ENCODE peak calls at places on chromosomes 16 and 17, in eight cellular contexts. D is tibial artery; Z is kidney; B is ovary; Q is heart left ventricle; H is gastrocnemius medialis; C is CD8-positive, alpha-beta T cell; F is ascending aorta. A is an unnamed sample.

GRCh38 chr16:4668313-4668960 is 24.9 kb upstream of the NUDT16L1 start:
- DNase-seq in C (no peak), Z (no peak), H (no peak), Q (no peak), F (no peak), B (no peak), D (no peak), A (no peak)

GRCh38 chr17:29027521-29027920 is 15.4 kb upstream of the PIPOX start:
- DNase-seq in D (no peak), C (no peak), Z (no peak), H (no peak), B (no peak), F (no peak), Q (no peak), A (no peak)

GRCh38 chr16:65786916-65787315 is 579.6 kb upstream of the CDH5 start:
- DNase-seq in D (no peak), B (no peak), H (peak; percentile 27), Q (no peak), Z (no peak), C (no peak), F (no peak), A (peak; percentile 46)

GRCh38 chr16:30780549-30780948 is 6.5 kb downstream of the ZNF629 start:
- DNase-seq in H (no peak), B (no peak), Q (no peak), D (no peak), C (no peak), Z (peak; percentile 26), F (no peak), A (no peak)

GRCh38 chr16:62977876-62978275 is 941.6 kb upstream of the CDH8 start:
- DNase-seq in D (no peak), Z (no peak), C (no peak), Q (no peak), B (no peak), H (no peak), F (no peak), A (no peak)

GRCh38 chr17:78883533-78884131 is 19.4 kb downstream of the CEP295NL start:
- DNase-seq in D (peak; percentile 95), C (no peak), H (peak; percentile 75), Q (peak; percentile 85), Z (peak; percentile 95), F (peak; percentile 75), B (peak; percentile 87), A (peak; percentile 88)

GRCh38 chr16:2029350-2029749 is 2.6 kb downstream of the NHERF2 start:
- DNase-seq in D (no peak), C (no peak), H (no peak), F (no peak), B (no peak), Q (peak; percentile 50), Z (peak; percentile 82), A (no peak)

GRCh38 chr16:1845985-1846384 is 19.0 kb downstream of the FAHD1 start:
- DNase-seq in H (no peak), B (no peak), Z (no peak), D (no peak), Q (no peak), F (no peak), C (no peak), A (no peak)

GRCh38 chr17:39628655-39629493 is 2.1 kb downstream of the PPP1R1B start:
- DNase-seq in F (no peak), D (no peak), Z (no peak), H (no peak), C (no peak), Q (no peak), B (no peak), A (no peak)

GRCh38 chr17:38703742-38704644 is 1.1 kb upstream of the MLLT6 start:
- DNase-seq in B (peak; percentile 95), C (peak; percentile 55), Z (peak; percentile 96), F (peak; percentile 14), D (peak; percentile 88), H (peak; percentile 91), Q (peak; percentile 75), A (peak; percentile 80)

GRCh38 chr16:67226804-67227566 is at the start of gene TMEM208:
- DNase-seq in F (peak; percentile 95), D (peak; percentile 98), C (peak; percentile 96), Q (peak; percentile 98), Z (peak; percentile 99), B (peak; percentile 98), H (peak; percentile 97), A (peak; percentile 98)
- TF ChIP-seq CTCF in F (no peak), D (no peak), C (no peak), Q (no peak), Z (peak; percentile 13), B (peak; percentile 34), H (no peak), A (peak; percentile 27)

GRCh38 chr16:10612649-10613179 is 32.3 kb upstream of the EMP2 start:
- DNase-seq in Z (no peak), Q (no peak), B (no peak), H (no peak), D (no peak), F (no peak), C (no peak), A (no peak)

GRCh38 chr16:10616395-10616743 is 36.0 kb upstream of the EMP2 start:
- DNase-seq in B (no peak), F (no peak), D (no peak), Z (no peak), Q (no peak), H (no peak), C (no peak), A (no peak)

GRCh38 chr16:10611825-10612342 is 31.5 kb upstream of the EMP2 start:
- DNase-seq in Q (no peak), C (no peak), Z (no peak), F (no peak), B (no peak), D (no peak), H (no peak), A (no peak)

GRCh38 chr16:10614685-10615084 is 34.3 kb upstream of the EMP2 start:
- DNase-seq in B (no peak), D (no peak), C (no peak), H (no peak), F (no peak), Z (no peak), Q (no peak), A (no peak)

GRCh38 chr16:10613771-10614485 is 33.5 kb upstream of the EMP2 start:
- DNase-seq in Z (no peak), F (no peak), Q (no peak), C (no peak), D (no peak), B (no peak), H (no peak), A (no peak)
- H3K4me1 ChIP-seq in Z (no peaks in the 10 kb centered on the region), F (no peaks in the 10 kb centered on the region), Q (peaks cover 32% of the 10 kb centered on the region), C (no peaks in the 10 kb centered on the region), D (no peaks in the 10 kb centered on the region), B (peaks cover 7% of the 10 kb centered on the region), H (peaks cover 6% of the 10 kb centered on the region), A (no peaks in the 10 kb centered on the region)

GRCh38 chr17:35429702-35430101 is 2.6 kb downstream of the SLFN12 start:
- DNase-seq in Z (no peak), B (no peak), Q (no peak), H (no peak), D (no peak), F (no peak), C (no peak), A (no peak)

GRCh38 chr17:35438433-35438832 is 6.1 kb upstream of the SLFN12 start:
- DNase-seq in B (no peak), C (no peak), D (no peak), H (no peak), Z (no peak), F (no peak), Q (no peak), A (no peak)

GRCh38 chr17:35432176-35433074 is at the start of gene SLFN12:
- DNase-seq in C (peak; percentile 29), H (peak; percentile 35), F (no peak), D (peak; percentile 70), Z (peak; percentile 69), Q (peak; percentile 74), B (peak; percentile 62), A (peak; percentile 67)

GRCh38 chr17:35428229-35428628 is 4.1 kb downstream of the SLFN12 start:
- DNase-seq in Z (no peak), H (no peak), B (no peak), F (no peak), C (no peak), D (no peak), Q (no peak), A (no peak)

DNA sequence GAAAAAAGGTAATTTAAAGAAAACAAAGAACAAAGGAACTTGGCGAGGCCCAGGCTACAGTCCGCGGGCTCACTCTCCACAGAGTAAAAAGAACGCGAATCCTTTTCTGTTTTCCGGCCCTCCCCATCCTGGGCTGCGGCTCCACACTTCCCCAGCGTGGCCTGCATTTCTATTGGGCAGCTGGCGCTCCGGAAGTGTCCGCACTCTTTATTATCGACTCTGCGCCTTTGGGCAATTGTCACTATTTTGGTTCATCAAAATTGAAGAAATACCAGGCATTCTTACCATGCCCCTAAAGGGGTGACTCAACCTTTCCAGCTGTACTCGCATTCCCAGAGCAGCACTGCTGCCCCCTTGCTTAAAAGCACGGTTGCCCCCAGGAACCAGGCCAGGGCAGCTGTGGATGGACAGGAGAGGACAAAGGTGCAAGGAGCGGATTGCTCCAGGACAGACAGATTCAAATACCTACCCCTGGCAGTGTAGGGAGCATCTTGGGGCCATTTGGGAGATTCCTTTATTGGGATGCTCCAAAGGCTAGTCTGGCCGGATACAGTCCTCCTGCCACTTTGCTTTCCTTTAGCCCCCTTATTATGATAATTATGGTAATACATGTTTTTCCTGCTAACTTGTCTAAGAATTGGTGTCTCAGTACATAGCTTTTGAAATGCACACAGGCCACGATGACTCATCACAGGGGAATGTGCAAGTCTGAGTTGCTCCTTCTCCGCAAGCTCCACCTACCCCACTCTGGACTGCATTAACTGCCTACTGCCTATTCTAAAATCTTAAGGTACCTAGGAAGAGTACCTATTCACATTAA is 985 bp upstream of the SLFN12 start:
- DNase-seq in D (peak; percentile 76), H (peak; percentile 59), Q (peak; percentile 83), Z (peak; percentile 79), F (peak; percentile 62), B (peak; percentile 62), C (peak; percentile 54), A (peak; percentile 78)
- TF ChIP-seq CTCF in D (no peak), H (no peak), Q (no peak), Z (no peak), F (no peak), B (no peak), C (no peak), A (no peak)

DNA sequence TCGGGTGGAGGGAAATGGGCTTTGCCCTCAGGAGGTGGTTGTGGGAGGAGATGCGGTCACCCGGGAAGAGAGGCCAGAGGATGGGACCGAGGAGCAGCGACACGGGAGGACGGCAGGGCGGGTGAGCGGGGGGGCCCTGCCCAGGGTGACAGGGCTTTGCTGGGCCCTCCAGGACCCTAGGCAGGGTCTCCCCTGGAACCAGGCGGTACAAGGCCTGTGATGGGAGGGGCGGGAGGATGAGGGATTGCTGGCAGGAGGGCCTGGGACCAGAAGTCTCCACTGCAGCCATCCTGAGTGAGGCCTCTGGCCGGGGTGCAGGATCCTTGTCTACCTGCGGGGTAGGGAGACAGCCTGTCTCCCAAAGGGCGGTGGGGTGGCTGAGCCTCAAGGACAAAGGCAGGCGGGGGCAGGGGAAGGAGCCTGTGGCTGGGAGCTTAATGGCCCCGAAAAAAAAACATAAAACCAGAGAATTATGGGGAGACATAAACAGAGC is 66.9 kb downstream of the SREBF1 start:
- DNase-seq in B (no peak), H (no peak), F (no peak), C (no peak), Z (peak; percentile 71), Q (no peak), D (no peak), A (no peak)
- H3K4me1 ChIP-seq in B (peaks cover 27% of the 10 kb centered on the region), H (peaks cover 45% of the 10 kb centered on the region), F (peaks cover 3% of the 10 kb centered on the region), C (peaks cover 17% of the 10 kb centered on the region), Z (peaks cover 49% of the 10 kb centered on the region), Q (peaks cover 64% of the 10 kb centered on the region), D (no peaks in the 10 kb centered on the region), A (peaks cover 5% of the 10 kb centered on the region)